ENCODE peak calls at places on chromosomes 7 and 10, in seven cellular contexts. C is psoas muscle, N is heart left ventricle, J is A549, P is thoracic aorta, S is foreskin keratinocyte, V is adrenal gland. Q is an unnamed sample.

GRCh38 chr7:66627876-66628360 is 763 bp upstream of the KCTD7 start:
- DNase-seq in S (peak; percentile 19), N (no peak), V (no peak), C (no peak), P (peak; percentile 2), J (no peak), Q (peak; percentile 93)

GRCh38 chr7:138584283-138584682 is 116.9 kb downstream of the SVOPL start:
- DNase-seq in V (no peak), P (no peak), N (no peak), C (no peak), J (no peak), S (no peak), Q (peak; percentile 56)

GRCh38 chr10:123858039-123858740 is 33.4 kb downstream of the CPXM2 start:
- DNase-seq in N (no peak), S (peak; percentile 28), P (peak; percentile 7), C (no peak), V (no peak), J (no peak), Q (no peak)

GRCh38 chr10:124653811-124654651 is 90.1 kb downstream of the FAM53B start:
- DNase-seq in V (peak; percentile 70), N (no peak), C (no peak), J (no peak), P (no peak), S (peak; percentile 73), Q (no peak)

GRCh38 chr10:36578306-36578705 is 547.1 kb upstream of the ANKRD30A start:
- DNase-seq in S (peak; percentile 68), P (no peak), J (no peak), V (no peak), C (no peak), N (no peak), Q (no peak)

GRCh38 chr7:121288894-121289293 is 39.9 kb upstream of the WNT16 start:
- DNase-seq in S (peak; percentile 58), N (no peak), V (no peak), P (no peak), J (no peak), C (no peak), Q (no peak)

GRCh38 chr7:75980126-75980864 is 14.1 kb downstream of the TMEM120A start:
- DNase-seq in C (peak; percentile 63), P (no peak), S (no peak), N (peak; percentile 72), V (peak; percentile 94), J (no peak), Q (no peak)

GRCh38 chr10:110664483-110665420 is 20.6 kb downstream of the RBM20 start:
- DNase-seq in C (peak; percentile 70), S (peak; percentile 63), N (no peak), J (no peak), P (no peak), V (no peak), Q (peak; percentile 71)

GRCh38 chr10:6786579-6787031 is 206.5 kb upstream of the PRKCQ start:
- DNase-seq in V (peak; percentile 20), P (no peak), N (no peak), C (no peak), J (peak; percentile 46), S (peak; percentile 43), Q (peak; percentile 51)

GRCh38 chr7:81002471-81002870 is 83.6 kb upstream of the SEMA3C start:
- DNase-seq in V (no peak), P (no peak), S (no peak), C (no peak), J (no peak), N (no peak), Q (no peak)

GRCh38 chr7:18780266-18780665 is 284.7 kb downstream of the HDAC9 start:
- DNase-seq in P (no peak), C (no peak), S (no peak), J (no peak), N (no peak), V (no peak), Q (no peak)

GRCh38 chr10:115129752-115130151 is 36.6 kb downstream of the ATRNL1 start:
- DNase-seq in V (no peak), N (no peak), C (no peak), S (no peak), P (no peak), J (no peak), Q (no peak)

GRCh38 chr10:89332092-89332633 is 4.4 kb downstream of the IFIT3 start:
- DNase-seq in P (no peak), C (no peak), N (no peak), S (no peak), V (no peak), J (no peak), Q (peak; percentile 31)

GRCh38 chr10:84257343-84258020 is 12.6 kb downstream of the RGR start:
- DNase-seq in P (no peak), S (no peak), C (no peak), N (no peak), V (no peak), J (no peak), Q (no peak)

GRCh38 chr10:131738396-131738735 is 162.4 kb upstream of the PPP2R2D start:
- DNase-seq in V (no peak), P (no peak), N (no peak), J (no peak), S (no peak), C (no peak), Q (no peak)

GRCh38 chr7:159012353-159013069 is 132.2 kb downstream of the VIPR2 start:
- DNase-seq in P (no peak), N (peak; percentile 82), V (no peak), S (no peak), C (peak; percentile 78), J (no peak), Q (no peak)
- H3K4me1 ChIP-seq in P (peaks cover 61% of the 10 kb centered on the region), N (peaks cover 41% of the 10 kb centered on the region), V (no peaks in the 10 kb centered on the region), S (no peaks in the 10 kb centered on the region), C (peaks cover 28% of the 10 kb centered on the region), J (peaks cover 56% of the 10 kb centered on the region), Q (peaks cover 10% of the 10 kb centered on the region)

GRCh38 chr7:100897111-100897608 is 1.5 kb upstream of the ACHE start:
- DNase-seq in N (peak; percentile 75), P (no peak), S (no peak), J (no peak), C (peak; percentile 77), V (no peak), Q (no peak)

GRCh38 chr7:100895956-100896742 is 461 bp upstream of the ACHE start:
- DNase-seq in C (peak; percentile 81), V (no peak), P (no peak), S (no peak), J (no peak), N (peak; percentile 76), Q (no peak)

GRCh38 chr7:100897772-100898454 is 2.2 kb upstream of the ACHE start:
- DNase-seq in V (no peak), S (no peak), J (no peak), N (peak; percentile 0), P (no peak), C (no peak), Q (no peak)

GRCh38 chr7:100895701-100895955 is at the start of gene ACHE:
- DNase-seq in P (no peak), S (no peak), J (no peak), C (no peak), V (no peak), N (no peak), Q (no peak)

DNA sequence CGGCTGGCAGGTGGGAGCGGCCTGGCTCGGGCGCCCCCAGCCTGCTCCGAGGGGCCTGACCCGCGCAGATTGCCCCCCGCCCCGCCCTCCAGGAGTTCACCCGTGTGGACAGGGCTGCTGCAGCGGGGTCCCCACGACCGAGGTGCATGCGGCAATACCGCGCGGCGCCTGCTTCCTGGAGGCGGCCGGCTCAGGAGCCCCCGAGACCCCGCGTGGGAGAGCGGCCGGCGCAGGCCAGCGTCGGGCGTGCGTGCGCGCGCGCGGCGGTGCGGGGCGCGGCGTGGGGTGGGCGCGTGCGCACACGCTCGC is 1.0 kb upstream of the ACHE start:
- DNase-seq in S (no peak), P (no peak), C (no peak), N (no peak), V (no peak), J (no peak), Q (no peak)
- H3K4me1 ChIP-seq in S (no peaks in the 10 kb centered on the region), P (peaks cover 25% of the 10 kb centered on the region), C (peaks cover 16% of the 10 kb centered on the region), N (peaks cover 12% of the 10 kb centered on the region), V (peaks cover 8% of the 10 kb centered on the region), J (peaks cover 21% of the 10 kb centered on the region), Q (peaks cover 31% of the 10 kb centered on the region)

DNA sequence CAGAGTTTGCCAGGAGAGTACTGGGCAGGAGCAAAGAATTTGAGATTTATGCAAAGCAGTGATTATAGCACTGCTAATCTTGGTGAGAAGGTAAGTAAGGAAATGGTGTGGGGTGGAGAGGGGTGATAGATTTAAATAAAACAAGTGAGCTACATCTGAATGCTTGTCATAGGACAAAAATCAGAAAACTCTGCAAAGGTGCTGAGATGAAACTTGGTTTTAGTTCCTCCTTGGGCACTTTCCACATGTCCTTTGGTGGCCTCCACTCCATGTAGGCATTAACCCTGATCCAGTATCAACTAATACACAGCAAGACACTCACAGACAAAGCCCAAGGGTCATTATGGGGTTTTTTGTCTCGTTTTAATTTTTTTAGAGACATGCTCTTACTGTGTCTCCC is 25.7 kb upstream of the FAM107B start:
- DNase-seq in J (no peak), V (no peak), C (no peak), S (no peak), P (no peak), N (no peak), Q (no peak)
- H3K4me1 ChIP-seq in J (no peaks in the 10 kb centered on the region), V (no peaks in the 10 kb centered on the region), C (no peaks in the 10 kb centered on the region), S (no peaks in the 10 kb centered on the region), P (no peaks in the 10 kb centered on the region), N (no peaks in the 10 kb centered on the region), Q (no peaks in the 10 kb centered on the region)

GRCh38 chr10:60236869-60237524 is 152.7 kb downstream of the ANK3 start:
- DNase-seq in S (no peak), V (peak; percentile 17), C (peak; percentile 51), J (no peak), P (no peak), N (peak; percentile 62), Q (peak; percentile 36)

GRCh38 chr10:60235001-60235400 is 154.7 kb downstream of the ANK3 start:
- DNase-seq in V (no peak), N (no peak), P (no peak), S (peak; percentile 4), C (no peak), J (no peak), Q (no peak)

GRCh38 chr10:60230892-60231291 is 158.8 kb downstream of the ANK3 start:
- DNase-seq in S (no peak), N (no peak), V (no peak), C (no peak), P (no peak), J (no peak), Q (no peak)

GRCh38 chr10:60237977-60238376 is 151.7 kb downstream of the ANK3 start:
- DNase-seq in V (no peak), N (no peak), P (no peak), J (no peak), C (no peak), S (peak; percentile 2), Q (no peak)

DNA sequence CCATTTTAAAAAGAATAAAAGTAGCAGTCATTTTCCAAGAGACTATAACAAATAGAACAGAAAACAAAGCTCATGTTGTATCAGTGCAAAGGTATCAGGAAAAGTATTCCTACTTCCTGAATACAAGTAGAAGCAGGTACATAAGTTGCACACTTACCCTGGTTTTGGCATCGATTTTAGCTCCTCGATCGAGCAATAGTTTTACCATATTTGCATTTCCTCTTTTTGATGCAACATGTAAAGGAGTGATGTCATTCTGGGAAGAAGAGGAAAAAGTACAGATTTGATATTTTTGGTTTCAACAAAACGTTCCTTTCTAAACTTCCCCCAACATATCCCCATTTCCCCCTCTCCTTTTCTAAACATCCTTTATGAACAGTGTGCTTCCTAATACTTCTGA is 155.1 kb downstream of the ANK3 start:
- DNase-seq in S (no peak), C (no peak), P (no peak), N (no peak), V (no peak), J (no peak), Q (no peak)
- H3K4me1 ChIP-seq in S (no peaks in the 10 kb centered on the region), C (no peaks in the 10 kb centered on the region), P (no peaks in the 10 kb centered on the region), N (peaks cover 30% of the 10 kb centered on the region), V (no peaks in the 10 kb centered on the region), J (peaks cover 4% of the 10 kb centered on the region), Q (no peaks in the 10 kb centered on the region)

Q was measured in trophoblast cell.